ENCODE peak calls at places on chromosomes 3 and 15, in seven cellular contexts. M is right lobe of liver, X is ovary, B is A549, U is IMR-90, P is body of pancreas, Q is GM12891. Y is an unnamed sample.

GRCh38 chr3:131795382-131796085 is 239.3 kb downstream of the CPNE4 start:
- DNase-seq in M (no peak), X (no peak), B (no peak), U (no peak), P (peak; percentile 15), Q (no peak), Y (peak; percentile 86)

GRCh38 chr3:33993631-33994030 is 195.2 kb downstream of the PDCD6IP start:
- DNase-seq in M (no peak), X (no peak), B (no peak), U (peak; percentile 47), P (no peak), Q (no peak), Y (no peak)

GRCh38 chr15:80093854-80094418 is 34.5 kb downstream of the ZFAND6 start:
- DNase-seq in M (peak; percentile 55), X (peak; percentile 31), B (no peak), U (no peak), P (peak; percentile 76), Q (no peak), Y (no peak)

GRCh38 chr15:52287114-52287513 is 8.5 kb downstream of the MYO5C start:
- DNase-seq in M (no peak), X (no peak), B (peak; percentile 44), U (no peak), P (no peak), Q (no peak), Y (no peak)

GRCh38 chr3:185927501-185928200 is 10.2 kb downstream of the TRA2B start:
- DNase-seq in M (no peak), X (no peak), B (no peak), U (no peak), P (no peak), Q (no peak), Y (no peak)

GRCh38 chr3:3170998-3171397 is 8.5 kb downstream of the CRBN start:
- DNase-seq in M (no peak), X (no peak), B (peak; percentile 21), U (peak; percentile 42), P (no peak), Q (no peak), Y (peak; percentile 65)

GRCh38 chr3:152176998-152177397 is 91.7 kb upstream of the MBNL1 start:
- DNase-seq in M (no peak), X (no peak), B (no peak), U (no peak), P (no peak), Q (no peak), Y (peak; percentile 25)

GRCh38 chr3:139520028-139520737 is 19.4 kb downstream of the RBP1 start:
- DNase-seq in M (no peak), X (no peak), B (peak; percentile 12), U (peak; percentile 38), P (no peak), Q (no peak), Y (peak; percentile 44)

GRCh38 chr15:70212288-70212962 is 114.7 kb upstream of the TLE3 start:
- DNase-seq in M (peak; percentile 45), X (no peak), B (no peak), U (no peak), P (no peak), Q (no peak), Y (no peak)

GRCh38 chr3:153028336-153028735 is 133.7 kb upstream of the RAP2B start:
- DNase-seq in M (no peak), X (no peak), B (no peak), U (peak; percentile 48), P (no peak), Q (no peak), Y (peak; percentile 44)

GRCh38 chr3:169478566-169479313 is 184.8 kb downstream of the MECOM start:
- DNase-seq in M (no peak), X (no peak), B (no peak), U (peak; percentile 14), P (no peak), Q (no peak), Y (no peak)

GRCh38 chr3:118850687-118851086 is 184.0 kb downstream of the IGSF11 start:
- DNase-seq in M (no peak), X (no peak), B (no peak), U (no peak), P (no peak), Q (no peak), Y (no peak)

GRCh38 chr3:112187300-112187699 is 54.3 kb upstream of the GCSAM start:
- DNase-seq in M (no peak), X (no peak), B (no peak), U (no peak), P (no peak), Q (no peak), Y (no peak)

GRCh38 chr15:58771621-58772235 is 626 bp downstream of the MINDY2 start:
- DNase-seq in M (no peak), X (no peak), B (peak; percentile 70), U (no peak), P (peak; percentile 54), Q (peak; percentile 18), Y (peak; percentile 70)

GRCh38 chr3:98594630-98594961 is 1.2 kb upstream of the CPOX start:
- DNase-seq in M (no peak), X (no peak), B (no peak), U (no peak), P (no peak), Q (no peak), Y (no peak)

GRCh38 chr3:98596087-98596486 is 2.7 kb upstream of the CPOX start:
- DNase-seq in M (peak; percentile 50), X (no peak), B (no peak), U (no peak), P (no peak), Q (no peak), Y (no peak)

GRCh38 chr3:98592345-98592935 is 971 bp downstream of the CPOX start:
- DNase-seq in M (no peak), X (no peak), B (no peak), U (no peak), P (no peak), Q (no peak), Y (peak; percentile 33)

GRCh38 chr3:98596902-98597500 is 3.6 kb upstream of the CPOX start:
- DNase-seq in M (no peak), X (no peak), B (peak; percentile 21), U (peak; percentile 34), P (no peak), Q (no peak), Y (peak; percentile 68)

GRCh38 chr3:98593046-98593936 is at the start of gene CPOX:
- DNase-seq in M (peak; percentile 98), X (peak; percentile 78), B (peak; percentile 81), U (peak; percentile 88), P (peak; percentile 79), Q (peak; percentile 76), Y (peak; percentile 98)
- TF ChIP-seq POLR2A in M (peak; percentile 54), X (peak; percentile 9), B (peak; percentile 50), U (no peak), P (peak; percentile 26), Q (peak; percentile 73), Y (peak; percentile 88)

GRCh38 chr15:63041982-63042878 is at the start of gene TPM1:
- DNase-seq in M (peak; percentile 60), X (peak; percentile 87), B (peak; percentile 95), U (peak; percentile 93), P (peak; percentile 86), Q (peak; percentile 32), Y (peak; percentile 16)
- TF ChIP-seq POLR2A in M (peak; percentile 90), X (peak; percentile 24), B (peak; percentile 94), U (peak; percentile 97), P (peak; percentile 96), Q (no peak), Y (no peak)

DNA sequence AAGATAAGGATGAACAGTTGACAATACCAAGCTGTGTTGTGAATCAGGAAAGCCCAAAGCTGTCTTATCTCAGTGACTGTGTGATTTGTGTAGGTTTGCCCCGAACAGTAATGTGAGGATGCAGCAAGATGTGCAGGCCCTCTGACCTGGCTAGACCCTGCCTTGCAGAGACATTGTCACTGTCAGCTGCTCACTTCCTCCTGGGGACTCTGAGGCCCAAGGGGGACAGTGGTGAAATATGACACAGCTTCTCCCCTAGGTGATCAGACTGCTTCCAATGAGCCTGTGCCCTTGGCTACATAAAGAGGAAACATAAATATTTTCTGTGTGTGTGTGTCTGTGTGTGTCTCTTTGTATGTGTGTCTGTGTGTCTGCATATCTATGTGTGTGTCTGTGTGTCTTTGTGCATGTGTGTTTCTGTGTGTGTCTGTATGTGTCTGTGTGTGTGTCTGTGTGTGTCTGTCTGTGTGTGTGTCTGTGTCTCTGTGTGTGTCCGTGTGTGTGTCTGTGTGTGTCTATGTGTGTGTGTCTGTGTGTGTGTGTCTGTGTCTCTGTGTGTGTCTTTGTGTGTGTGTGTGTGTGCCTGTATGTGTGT is 21.7 kb downstream of the LRRK1 start:
- DNase-seq in M (no peak), X (no peak), B (no peak), U (no peak), P (peak; percentile 27), Q (no peak), Y (peak; percentile 4)
- TF ChIP-seq POLR2A in M (no peak), X (no peak), B (no peak), U (no peak), P (no peak), Q (peak; percentile 36), Y (no peak)

DNA sequence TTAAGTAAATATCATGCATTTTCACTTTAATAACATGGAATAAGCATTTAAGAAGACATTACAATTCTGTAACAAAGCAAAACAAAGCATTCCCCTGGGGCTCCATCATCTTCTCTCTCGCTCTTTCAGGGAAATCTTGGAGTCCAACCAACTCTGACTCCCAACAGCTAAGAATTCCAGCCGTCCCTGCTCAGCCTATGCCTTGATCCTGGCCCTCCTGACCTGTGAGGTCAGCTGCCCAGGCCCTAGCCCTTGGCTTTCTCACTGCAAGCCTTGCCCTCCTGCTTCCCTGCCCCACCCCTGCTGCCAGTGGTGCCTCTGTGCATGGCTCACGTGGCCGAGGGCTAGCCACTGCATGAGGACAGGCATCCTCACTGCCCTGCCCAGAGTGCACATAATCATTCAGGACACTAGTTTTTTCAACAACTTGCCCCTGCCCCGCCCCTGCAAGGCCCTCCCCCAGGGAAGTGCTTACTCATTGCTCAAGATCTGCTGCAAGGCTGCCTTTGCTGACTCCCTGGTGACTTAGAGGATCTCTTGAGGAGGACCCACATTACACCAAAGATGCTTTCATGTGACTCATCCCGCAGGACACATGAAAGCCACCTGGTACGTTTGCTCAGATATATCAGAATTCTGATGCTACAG is 37.6 kb downstream of the MTMR10 start:
- DNase-seq in M (no peak), X (no peak), B (peak; percentile 93), U (peak; percentile 96), P (no peak), Q (no peak), Y (peak; percentile 93)
- TF ChIP-seq POLR2A in M (no peak), X (no peak), B (peak; percentile 18), U (no peak), P (no peak), Q (no peak), Y (no peak)